ENCODE peak calls at places on chromosomes 5 and 9, in seven cellular contexts. L is T-cell; Q is CD14-positive monocyte; O is activated naive CD8-positive, alpha-beta T cell treated with anti-CD3 and anti-CD28 coated beads for 36 hours; P is activated effector memory CD4-positive, alpha-beta T cell treated with Interleukin-2 at 50 U/mL for 16 hours; R is lung; D is fibroblast of mammary gland. V is an unnamed sample.

GRCh38 chr5:18465833-18466681 is 831.8 kb downstream of the TAF11L14 start:
- DNase-seq in L (no peak), Q (no peak), O (peak), P (no peak), R (peak), D (peak), V (peak)

GRCh38 chr9:33378121-33378795 is 24.1 kb downstream of the AQP7 start:
- DNase-seq in L (no peak), Q (no peak), O (no peak), P (no peak), R (no peak), D (no peak), V (no peak)

GRCh38 chr9:12723409-12724028 is 30.3 kb downstream of the TYRP1 start:
- DNase-seq in L (no peak), Q (no peak), O (no peak), P (no peak), R (no peak), D (peak), V (no peak)

GRCh38 chr5:129904102-129904666 is at the start of gene CHSY3:
- DNase-seq in L (no peak), Q (no peak), O (peak), P (no peak), R (peak), D (peak), V (peak)

GRCh38 chr5:59142927-59143326 is 560.1 kb downstream of the RAB3C start:
- DNase-seq in L (no peak), Q (no peak), O (no peak), P (no peak), R (no peak), D (no peak), V (no peak)

GRCh38 chr9:115883467-115884329 is 269.9 kb upstream of the PAPPA start:
- DNase-seq in L (no peak), Q (no peak), O (no peak), P (no peak), R (no peak), D (peak), V (peak)

GRCh38 chr5:133696782-133697507 is 84.6 kb upstream of the FSTL4 start:
- DNase-seq in L (no peak), Q (no peak), O (no peak), P (no peak), R (no peak), D (no peak), V (no peak)

GRCh38 chr9:69946800-69947437 is 96.7 kb upstream of the MAMDC2 start:
- DNase-seq in L (no peak), Q (peak), O (no peak), P (no peak), R (no peak), D (peak), V (no peak)

GRCh38 chr5:89560724-89561123 is 677.7 kb upstream of the MEF2C start:
- DNase-seq in L (no peak), Q (no peak), O (no peak), P (no peak), R (no peak), D (no peak), V (no peak)

GRCh38 chr5:66180282-66180955 is 36.3 kb downstream of the SREK1 start:
- DNase-seq in L (no peak), Q (no peak), O (no peak), P (no peak), R (no peak), D (no peak), V (no peak)

GRCh38 chr9:109912082-109912581 is 132.1 kb downstream of the PALM2AKAP2 start:
- DNase-seq in L (no peak), Q (no peak), O (no peak), P (no peak), R (no peak), D (peak), V (no peak)

GRCh38 chr5:79069488-79070001 is at the start of the genes BHMT2 and DMGDH:
- DNase-seq in L (no peak), Q (no peak), O (peak), P (no peak), R (no peak), D (peak), V (no peak)

GRCh38 chr9:112894031-112894430 is 3.4 kb upstream of the SLC46A2 start:
- DNase-seq in L (no peak), Q (no peak), O (no peak), P (no peak), R (no peak), D (peak), V (no peak)

GRCh38 chr9:94591876-94592275 is 1.7 kb downstream of the FBP2 start:
- DNase-seq in L (no peak), Q (no peak), O (no peak), P (no peak), R (no peak), D (no peak), V (no peak)

GRCh38 chr5:130155395-130155794 is 251.1 kb downstream of the CHSY3 start:
- DNase-seq in L (no peak), Q (no peak), O (no peak), P (no peak), R (no peak), D (no peak), V (no peak)

GRCh38 chr5:78647411-78647818 is 1.2 kb downstream of the LHFPL2 start:
- DNase-seq in L (no peak), Q (no peak), O (peak), P (no peak), R (no peak), D (peak), V (no peak)